ENCODE peak calls at places on chromosomes 12 and 14, in ten cellular contexts. K, G, Y, U, T, V, J, M, R and A are unnamed samples.
A peak's percentile ranks its signal among the peaks of the same experiment; 100 is the strongest.

GRCh38 chr12:90112668-90113067 is 404.0 kb upstream of the ATP2B1 start:
- DNase-seq in K (no peak), G (no peak), Y (no peak), U (no peak), T (no peak), V (no peak), J (no peak), M (no peak), R (no peak), A (peak; percentile 48)

GRCh38 chr12:88743946-88744685 is 163.8 kb upstream of the KITLG start:
- DNase-seq in K (no peak), G (no peak), Y (no peak), U (no peak), T (no peak), V (no peak), J (no peak), M (no peak), R (no peak), A (no peak)

GRCh38 chr12:113500662-113501435 is 29.2 kb upstream of the LHX5 start:
- DNase-seq in K (no peak), G (no peak), Y (no peak), U (no peak), T (no peak), V (no peak), J (no peak), M (no peak), R (no peak), A (no peak)

GRCh38 chr12:111102062-111102735 is 181.8 kb upstream of the MYL2 start:
- DNase-seq in K (no peak), G (no peak), Y (no peak), U (no peak), T (no peak), V (no peak), J (no peak), M (peak; percentile 54), R (no peak), A (no peak)

GRCh38 chr12:17591113-17591512 is 498.9 kb downstream of the RERGL start:
- DNase-seq in K (peak; percentile 60), G (no peak), Y (no peak), U (no peak), T (no peak), V (no peak), J (no peak), M (no peak), R (no peak), A (no peak)

GRCh38 chr14:88025350-88025749 is 20.4 kb downstream of the GPR65 start:
- DNase-seq in K (no peak), G (no peak), Y (no peak), U (no peak), T (no peak), V (peak; percentile 3), J (no peak), M (no peak), R (no peak), A (no peak)

GRCh38 chr12:19880076-19880475 is 440.8 kb downstream of the AEBP2 start:
- DNase-seq in K (no peak), G (no peak), Y (no peak), U (no peak), T (no peak), V (no peak), J (no peak), M (no peak), R (no peak), A (no peak)

GRCh38 chr12:2804390-2805145 is 7.9 kb upstream of the ITFG2 start:
- DNase-seq in K (peak; percentile 45), G (peak; percentile 52), Y (no peak), U (peak; percentile 92), T (no peak), V (no peak), J (peak; percentile 84), M (peak; percentile 57), R (no peak), A (peak; percentile 18)

GRCh38 chr12:26452511-26452910 is 257.1 kb downstream of the SSPN start:
- DNase-seq in K (peak; percentile 60), G (no peak), Y (no peak), U (no peak), T (no peak), V (no peak), J (no peak), M (no peak), R (no peak), A (no peak)

GRCh38 chr12:80632835-80633234 is 74.6 kb upstream of the MYF6 start:
- DNase-seq in K (peak; percentile 54), G (no peak), Y (no peak), U (no peak), T (no peak), V (no peak), J (no peak), M (no peak), R (no peak), A (peak; percentile 51)

GRCh38 chr12:32273712-32274111 is 125.6 kb upstream of the FGD4 start:
- DNase-seq in K (no peak), G (no peak), Y (no peak), U (no peak), T (no peak), V (no peak), J (no peak), M (no peak), R (peak; percentile 58), A (no peak)

GRCh38 chr12:31715283-31715825 is 13.5 kb downstream of the AMN1 start:
- DNase-seq in K (no peak), G (no peak), Y (no peak), U (peak; percentile 84), T (no peak), V (no peak), J (no peak), M (no peak), R (no peak), A (no peak)

GRCh38 chr14:61726772-61727658 is 31.7 kb downstream of the HIF1A start:
- DNase-seq in K (no peak), G (no peak), Y (no peak), U (no peak), T (no peak), V (no peak), J (no peak), M (no peak), R (no peak), A (no peak)

GRCh38 chr12:77070382-77071294 is 5.3 kb upstream of the E2F7 start:
- DNase-seq in K (no peak), G (no peak), Y (no peak), U (no peak), T (no peak), V (no peak), J (no peak), M (no peak), R (no peak), A (no peak)

GRCh38 chr14:26925876-26926584 is 328.2 kb upstream of the NOVA1 start:
- DNase-seq in K (no peak), G (no peak), Y (no peak), U (peak; percentile 32), T (no peak), V (no peak), J (no peak), M (no peak), R (no peak), A (no peak)

GRCh38 chr14:50675597-50675996 is 7.5 kb upstream of the SAV1 start:
- DNase-seq in K (no peak), G (no peak), Y (no peak), U (no peak), T (no peak), V (no peak), J (no peak), M (no peak), R (no peak), A (no peak)

GRCh38 chr14:64422006-64422405 is 33.9 kb downstream of the MTHFD1 start:
- DNase-seq in K (no peak), G (no peak), Y (no peak), U (no peak), T (no peak), V (no peak), J (no peak), M (no peak), R (no peak), A (no peak)

GRCh38 chr14:56452989-56453388 is 126.6 kb upstream of the TMEM260 start:
- DNase-seq in K (no peak), G (no peak), Y (no peak), U (no peak), T (no peak), V (no peak), J (no peak), M (no peak), R (no peak), A (no peak)
- H3K4me3 ChIP-seq in K (no peak overlapping the region), G (no peak overlapping the region), Y (no peak overlapping the region), U (no peak overlapping the region), T (no peak overlapping the region), V (no peak overlapping the region), J (no peak overlapping the region), M (no peak overlapping the region), R (no peak overlapping the region), A (no peak overlapping the region)

GRCh38 chr12:10717410-10717809 is 5.7 kb downstream of the YBX3 start:
- DNase-seq in K (peak; percentile 27), G (no peak), Y (no peak), U (peak; percentile 61), T (no peak), V (no peak), J (no peak), M (no peak), R (no peak), A (peak; percentile 36)

GRCh38 chr12:10715491-10715890 is 7.6 kb downstream of the YBX3 start:
- DNase-seq in K (no peak), G (no peak), Y (no peak), U (no peak), T (no peak), V (no peak), J (no peak), M (no peak), R (no peak), A (no peak)

GRCh38 chr12:10716704-10717315 is 6.3 kb downstream of the YBX3 start:
- DNase-seq in K (peak; percentile 65), G (no peak), Y (peak; percentile 62), U (peak; percentile 93), T (peak; percentile 51), V (peak; percentile 96), J (peak; percentile 90), M (no peak), R (no peak), A (peak; percentile 86)

GRCh38 chr12:10718279-10718821 is 4.8 kb downstream of the YBX3 start:
- DNase-seq in K (peak; percentile 19), G (no peak), Y (peak; percentile 68), U (peak; percentile 67), T (no peak), V (no peak), J (no peak), M (no peak), R (no peak), A (peak; percentile 59)

GRCh38 chr12:10716277-10716676 is 6.8 kb downstream of the YBX3 start:
- DNase-seq in K (no peak), G (no peak), Y (no peak), U (no peak), T (no peak), V (no peak), J (no peak), M (no peak), R (no peak), A (no peak)
- H3K4me3 ChIP-seq in K (no peak overlapping the region), G (peak overlapping the region; percentile 26), Y (peak overlapping the region; percentile 45), U (no peak overlapping the region), T (no peak overlapping the region), V (no peak overlapping the region), J (no peak overlapping the region), M (no peak overlapping the region), R (no peak overlapping the region), A (peak overlapping the region; percentile 5)

GRCh38 chr14:24172261-24172860 is 481 bp downstream of the REC8 start:
- DNase-seq in K (no peak), G (no peak), Y (no peak), U (no peak), T (no peak), V (no peak), J (no peak), M (no peak), R (no peak), A (no peak)
- H3K4me3 ChIP-seq in K (no peak overlapping the region), G (peak overlapping the region; percentile 50), Y (peak overlapping the region; percentile 37), U (peak overlapping the region; percentile 44), T (no peak overlapping the region), V (no peak overlapping the region), J (peak overlapping the region; percentile 43), M (peak overlapping the region; percentile 67), R (peak overlapping the region; percentile 48), A (no peak overlapping the region)

GRCh38 chr14:103845327-103845726 is 2.0 kb downstream of the PPP1R13B start:
- DNase-seq in K (no peak), G (no peak), Y (no peak), U (no peak), T (no peak), V (no peak), J (no peak), M (no peak), R (no peak), A (no peak)
- H3K4me3 ChIP-seq in K (no peak overlapping the region), G (peak overlapping the region; percentile 84), Y (no peak overlapping the region), U (no peak overlapping the region), T (no peak overlapping the region), V (no peak overlapping the region), J (no peak overlapping the region), M (peak overlapping the region; percentile 73), R (no peak overlapping the region), A (no peak overlapping the region)